ENCODE peak calls at places on chromosomes 7 and 10, in nine cellular contexts. P is foreskin keratinocyte, V is spleen, W is neural crest cell, X is GM23338, H is mammary epithelial cell, J is A549, M is K562, I is fibroblast of the aortic adventitia. F is an unnamed sample.

GRCh38 chr10:62166331-62167154 is 102.1 kb downstream of the RTKN2 start:
- DNase-seq in P (no peak), V (no peak), W (no peak), X (no peak), H (no peak), J (peak), M (no peak), I (peak), F (no peak)

GRCh38 chr7:31071316-31071715 is 19.2 kb downstream of the ADCYAP1R1 start:
- DNase-seq in P (no peak), V (peak), W (no peak), X (no peak), H (no peak), J (no peak), M (no peak), I (no peak), F (no peak)

GRCh38 chr7:82839555-82839954 is 323.1 kb downstream of the PCLO start:
- DNase-seq in P (no peak), V (no peak), W (peak), X (peak), H (no peak), J (no peak), M (no peak), I (no peak), F (no peak)

GRCh38 chr7:32453286-32454011 is 36.7 kb downstream of the LSM5 start:
- DNase-seq in P (peak), V (no peak), W (no peak), X (no peak), H (peak), J (peak), M (no peak), I (no peak), F (no peak)

GRCh38 chr7:39987641-39988347 is 37.7 kb downstream of the CDK13 start:
- DNase-seq in P (no peak), V (no peak), W (no peak), X (no peak), H (no peak), J (no peak), M (no peak), I (no peak), F (no peak)

GRCh38 chr10:101007915-101008822 is 8.6 kb downstream of the LZTS2 start:
- DNase-seq in P (no peak), V (no peak), W (no peak), X (no peak), H (no peak), J (no peak), M (no peak), I (no peak), F (no peak)

GRCh38 chr10:53108317-53108934 is 335.8 kb upstream of the MBL2 start:
- DNase-seq in P (peak), V (no peak), W (no peak), X (no peak), H (no peak), J (no peak), M (no peak), I (no peak), F (no peak)

GRCh38 chr10:49072166-49072885 is 43.0 kb downstream of the VSTM4 start:
- DNase-seq in P (no peak), V (peak), W (no peak), X (no peak), H (no peak), J (no peak), M (no peak), I (no peak), F (no peak)

GRCh38 chr10:28788767-28789166 is 111.4 kb downstream of the BAMBI start:
- DNase-seq in P (no peak), V (no peak), W (no peak), X (no peak), H (no peak), J (no peak), M (no peak), I (no peak), F (no peak)

GRCh38 chr7:28477041-28477442 is 64.7 kb downstream of the CREB5 start:
- DNase-seq in P (no peak), V (no peak), W (no peak), X (no peak), H (no peak), J (no peak), M (no peak), I (no peak), F (no peak)

GRCh38 chr10:18607503-18607902 is 43.9 kb downstream of the NSUN6 start:
- DNase-seq in P (peak), V (no peak), W (no peak), X (no peak), H (peak), J (peak), M (peak), I (peak), F (no peak)

DNA sequence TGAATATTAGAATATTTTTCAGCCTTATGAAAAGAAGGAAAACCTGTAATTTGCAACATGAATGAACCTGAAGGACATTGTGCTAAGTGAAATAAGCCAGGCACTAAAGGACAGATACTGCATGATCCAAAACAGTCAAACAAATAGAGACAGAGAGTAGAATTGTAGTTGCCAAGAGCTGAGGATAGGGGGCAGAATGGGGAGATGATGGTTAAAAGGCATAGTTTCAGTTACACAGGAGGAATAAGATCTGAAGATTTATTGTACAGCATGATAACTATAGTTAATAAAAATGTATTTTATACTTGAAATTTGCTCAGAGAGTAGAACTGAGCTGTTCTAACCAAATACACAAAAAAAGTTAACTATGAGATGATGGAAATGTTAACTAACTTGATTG is 149.0 kb upstream of the TMEM106B start:
- DNase-seq in P (no peak), V (no peak), W (no peak), X (peak), H (no peak), J (peak), M (peak), I (no peak), F (no peak)
- TF ChIP-seq CTCF in P (peak), V (no peak), W (peak), X (peak), H (no peak), J (no peak), M (peak), I (peak), F (peak)

GRCh38 chr10:30186371-30186875 is 127.0 kb upstream of the JCAD start:
- DNase-seq in P (no peak), V (no peak), W (no peak), X (peak), H (no peak), J (no peak), M (no peak), I (no peak), F (peak)
- TF ChIP-seq CTCF in P (peak), V (no peak), W (no peak), X (peak), H (no peak), J (peak), M (peak), I (peak), F (no peak)

DNA sequence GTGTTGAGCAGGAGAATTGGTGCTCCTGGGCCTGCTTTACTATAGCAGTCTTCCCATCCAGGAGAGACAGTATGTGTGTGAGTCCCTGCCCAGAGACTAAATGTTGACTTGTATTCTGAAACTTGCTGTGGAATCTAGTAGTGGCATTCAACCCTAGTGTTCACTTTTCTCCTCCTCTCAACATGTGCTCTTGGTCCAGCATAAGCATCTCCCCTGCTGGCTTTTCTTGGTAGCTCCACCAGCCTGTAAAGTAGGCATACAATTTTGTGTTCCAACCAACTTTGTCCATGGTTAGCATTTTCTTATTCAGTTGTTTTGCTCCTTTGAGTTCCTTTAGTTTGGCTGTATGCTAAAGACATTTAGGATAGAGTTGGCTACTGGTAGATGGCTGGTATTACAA is 45.9 kb downstream of the ASB4 start:
- DNase-seq in P (no peak), V (no peak), W (no peak), X (no peak), H (no peak), J (no peak), M (no peak), I (no peak), F (no peak)
- TF ChIP-seq CTCF in P (no peak), V (no peak), W (no peak), X (no peak), H (no peak), J (no peak), M (no peak), I (no peak), F (peak)

GRCh38 chr7:99631311-99632109 is 14.8 kb downstream of the ZSCAN25 start:
- DNase-seq in P (peak), V (no peak), W (no peak), X (peak), H (peak), J (peak), M (peak), I (peak), F (no peak)
- TF ChIP-seq CTCF in P (peak), V (no peak), W (no peak), X (peak), H (peak), J (peak), M (peak), I (peak), F (no peak)

GRCh38 chr10:75294866-75295692 is 59.3 kb upstream of the COMTD1 start:
- DNase-seq in P (peak), V (peak), W (peak), X (peak), H (peak), J (peak), M (peak), I (peak), F (peak)
- TF ChIP-seq CTCF in P (peak), V (no peak), W (peak), X (peak), H (peak), J (peak), M (peak), I (peak), F (peak)

GRCh38 chr10:404991-405390 is 269.7 kb downstream of the ZMYND11 start:
- DNase-seq in P (no peak), V (no peak), W (no peak), X (no peak), H (no peak), J (no peak), M (no peak), I (no peak), F (no peak)
- TF ChIP-seq CTCF in P (no peak), V (no peak), W (no peak), X (no peak), H (no peak), J (no peak), M (no peak), I (no peak), F (no peak)

GRCh38 chr7:1290262-1291039 is 57.8 kb downstream of the UNCX start:
- DNase-seq in P (peak), V (peak), W (no peak), X (peak), H (no peak), J (peak), M (no peak), I (peak), F (no peak)
- TF ChIP-seq CTCF in P (peak), V (no peak), W (no peak), X (peak), H (peak), J (peak), M (no peak), I (peak), F (no peak)

F was measured in endothelial cell.